ENCODE peak calls at places on chromosomes 1 and 21, in nine cellular contexts. One of them, this sample, is unnamed.

GRCh38 chr1:58620926-58621325 is 43.9 kb upstream of the TACSTD2 start:
- DNase-seq in stimulated activated CD4-positive, alpha-beta T cell treated with anti-CD3 and anti-CD28 coated beads, Interleukin-12 subunit alpha, Interleukin-12 subunit beta, amount 100 ng/mL, for 24 hours: no peak
- DNase-seq in iPS DF 6.9: no peak
- DNase-seq in left lobe of liver: no peak
- DNase-seq in DMS53: peak
- DNase-seq in T follicular helper cell: no peak
- DNase-seq in activated naive CD8-positive, alpha-beta T cell treated with anti-CD3 and anti-CD28 coated beads, Interleukin-2, amount 50 U/mL, for 16 hours: no peak
- DNase-seq in activated CD4-positive, alpha-beta T cell treated with anti-CD3 and anti-CD28 coated beads, Interleukin-2, amount 50 U/mL, for 1 hour: no peak
- DNase-seq in A673: no peak
- DNase-seq in this sample: no peak

GRCh38 chr21:14675774-14676530 is 129.8 kb upstream of the SAMSN1 start:
- DNase-seq in DMS53: peak
- DNase-seq in left lobe of liver: no peak
- DNase-seq in iPS DF 6.9: no peak
- DNase-seq in A673: no peak
- DNase-seq in T follicular helper cell: peak
- DNase-seq in stimulated activated CD4-positive, alpha-beta T cell treated with anti-CD3 and anti-CD28 coated beads, Interleukin-12 subunit alpha, Interleukin-12 subunit beta, amount 100 ng/mL, for 24 hours: no peak
- DNase-seq in activated naive CD8-positive, alpha-beta T cell treated with anti-CD3 and anti-CD28 coated beads, Interleukin-2, amount 50 U/mL, for 16 hours: no peak
- DNase-seq in activated CD4-positive, alpha-beta T cell treated with anti-CD3 and anti-CD28 coated beads, Interleukin-2, amount 50 U/mL, for 1 hour: no peak
- DNase-seq in this sample: no peak

GRCh38 chr1:51301152-51301843 is 29.1 kb downstream of the TTC39A start:
- DNase-seq in T follicular helper cell: no peak
- DNase-seq in left lobe of liver: no peak
- DNase-seq in iPS DF 6.9: no peak
- DNase-seq in activated naive CD8-positive, alpha-beta T cell treated with anti-CD3 and anti-CD28 coated beads, Interleukin-2, amount 50 U/mL, for 16 hours: no peak
- DNase-seq in stimulated activated CD4-positive, alpha-beta T cell treated with anti-CD3 and anti-CD28 coated beads, Interleukin-12 subunit alpha, Interleukin-12 subunit beta, amount 100 ng/mL, for 24 hours: no peak
- DNase-seq in A673: no peak
- DNase-seq in activated CD4-positive, alpha-beta T cell treated with anti-CD3 and anti-CD28 coated beads, Interleukin-2, amount 50 U/mL, for 1 hour: no peak
- DNase-seq in DMS53: no peak
- DNase-seq in this sample: no peak

GRCh38 chr21:45267390-45267760 is 20.3 kb downstream of the POFUT2 start:
- DNase-seq in activated naive CD8-positive, alpha-beta T cell treated with anti-CD3 and anti-CD28 coated beads, Interleukin-2, amount 50 U/mL, for 16 hours: no peak
- DNase-seq in iPS DF 6.9: no peak
- DNase-seq in A673: no peak
- DNase-seq in activated CD4-positive, alpha-beta T cell treated with anti-CD3 and anti-CD28 coated beads, Interleukin-2, amount 50 U/mL, for 1 hour: no peak
- DNase-seq in T follicular helper cell: no peak
- DNase-seq in left lobe of liver: peak
- DNase-seq in stimulated activated CD4-positive, alpha-beta T cell treated with anti-CD3 and anti-CD28 coated beads, Interleukin-12 subunit alpha, Interleukin-12 subunit beta, amount 100 ng/mL, for 24 hours: no peak
- DNase-seq in DMS53: no peak
- DNase-seq in this sample: no peak

GRCh38 chr1:152884966-152885624 is 7.0 kb downstream of the SMCP start:
- DNase-seq in left lobe of liver: no peak
- DNase-seq in activated naive CD8-positive, alpha-beta T cell treated with anti-CD3 and anti-CD28 coated beads, Interleukin-2, amount 50 U/mL, for 16 hours: no peak
- DNase-seq in T follicular helper cell: no peak
- DNase-seq in A673: no peak
- DNase-seq in DMS53: no peak
- DNase-seq in stimulated activated CD4-positive, alpha-beta T cell treated with anti-CD3 and anti-CD28 coated beads, Interleukin-12 subunit alpha, Interleukin-12 subunit beta, amount 100 ng/mL, for 24 hours: no peak
- DNase-seq in iPS DF 6.9: no peak
- DNase-seq in activated CD4-positive, alpha-beta T cell treated with anti-CD3 and anti-CD28 coated beads, Interleukin-2, amount 50 U/mL, for 1 hour: no peak
- DNase-seq in this sample: no peak

GRCh38 chr1:156245451-156246232 is 2.2 kb downstream of the PAQR6 start:
- DNase-seq in iPS DF 6.9: no peak
- DNase-seq in left lobe of liver: no peak
- DNase-seq in stimulated activated CD4-positive, alpha-beta T cell treated with anti-CD3 and anti-CD28 coated beads, Interleukin-12 subunit alpha, Interleukin-12 subunit beta, amount 100 ng/mL, for 24 hours: no peak
- DNase-seq in A673: no peak
- DNase-seq in activated naive CD8-positive, alpha-beta T cell treated with anti-CD3 and anti-CD28 coated beads, Interleukin-2, amount 50 U/mL, for 16 hours: no peak
- DNase-seq in activated CD4-positive, alpha-beta T cell treated with anti-CD3 and anti-CD28 coated beads, Interleukin-2, amount 50 U/mL, for 1 hour: peak
- DNase-seq in T follicular helper cell: no peak
- DNase-seq in DMS53: peak
- DNase-seq in this sample: peak

GRCh38 chr1:164561461-164561860 is 2.5 kb downstream of the PBX1 start:
- DNase-seq in DMS53: no peak
- DNase-seq in stimulated activated CD4-positive, alpha-beta T cell treated with anti-CD3 and anti-CD28 coated beads, Interleukin-12 subunit alpha, Interleukin-12 subunit beta, amount 100 ng/mL, for 24 hours: no peak
- DNase-seq in T follicular helper cell: no peak
- DNase-seq in activated naive CD8-positive, alpha-beta T cell treated with anti-CD3 and anti-CD28 coated beads, Interleukin-2, amount 50 U/mL, for 16 hours: no peak
- DNase-seq in A673: no peak
- DNase-seq in activated CD4-positive, alpha-beta T cell treated with anti-CD3 and anti-CD28 coated beads, Interleukin-2, amount 50 U/mL, for 1 hour: no peak
- DNase-seq in iPS DF 6.9: no peak
- DNase-seq in left lobe of liver: no peak
- DNase-seq in this sample: no peak

GRCh38 chr1:158366783-158367182 is 13.1 kb downstream of the CD1E start:
- DNase-seq in DMS53: no peak
- DNase-seq in left lobe of liver: no peak
- DNase-seq in A673: no peak
- DNase-seq in stimulated activated CD4-positive, alpha-beta T cell treated with anti-CD3 and anti-CD28 coated beads, Interleukin-12 subunit alpha, Interleukin-12 subunit beta, amount 100 ng/mL, for 24 hours: no peak
- DNase-seq in activated naive CD8-positive, alpha-beta T cell treated with anti-CD3 and anti-CD28 coated beads, Interleukin-2, amount 50 U/mL, for 16 hours: no peak
- DNase-seq in activated CD4-positive, alpha-beta T cell treated with anti-CD3 and anti-CD28 coated beads, Interleukin-2, amount 50 U/mL, for 1 hour: no peak
- DNase-seq in T follicular helper cell: no peak
- DNase-seq in iPS DF 6.9: no peak
- DNase-seq in this sample: no peak

GRCh38 chr1:45014403-45015028 is 2.5 kb downstream of the UROD start:
- DNase-seq in activated CD4-positive, alpha-beta T cell treated with anti-CD3 and anti-CD28 coated beads, Interleukin-2, amount 50 U/mL, for 1 hour: peak
- DNase-seq in iPS DF 6.9: no peak
- DNase-seq in activated naive CD8-positive, alpha-beta T cell treated with anti-CD3 and anti-CD28 coated beads, Interleukin-2, amount 50 U/mL, for 16 hours: peak
- DNase-seq in stimulated activated CD4-positive, alpha-beta T cell treated with anti-CD3 and anti-CD28 coated beads, Interleukin-12 subunit alpha, Interleukin-12 subunit beta, amount 100 ng/mL, for 24 hours: peak
- DNase-seq in A673: peak
- DNase-seq in T follicular helper cell: peak
- DNase-seq in left lobe of liver: peak
- DNase-seq in DMS53: peak
- DNase-seq in this sample: peak

GRCh38 chr21:24823247-24823646 is 784.0 kb downstream of the MRPL39 start:
- DNase-seq in A673: no peak
- DNase-seq in iPS DF 6.9: no peak
- DNase-seq in activated naive CD8-positive, alpha-beta T cell treated with anti-CD3 and anti-CD28 coated beads, Interleukin-2, amount 50 U/mL, for 16 hours: no peak
- DNase-seq in DMS53: no peak
- DNase-seq in left lobe of liver: no peak
- DNase-seq in stimulated activated CD4-positive, alpha-beta T cell treated with anti-CD3 and anti-CD28 coated beads, Interleukin-12 subunit alpha, Interleukin-12 subunit beta, amount 100 ng/mL, for 24 hours: no peak
- DNase-seq in T follicular helper cell: no peak
- DNase-seq in activated CD4-positive, alpha-beta T cell treated with anti-CD3 and anti-CD28 coated beads, Interleukin-2, amount 50 U/mL, for 1 hour: no peak
- DNase-seq in this sample: no peak

GRCh38 chr1:174466607-174467006 is 18.8 kb downstream of the GPR52 start:
- DNase-seq in left lobe of liver: no peak
- DNase-seq in DMS53: no peak
- DNase-seq in iPS DF 6.9: no peak
- DNase-seq in T follicular helper cell: no peak
- DNase-seq in activated naive CD8-positive, alpha-beta T cell treated with anti-CD3 and anti-CD28 coated beads, Interleukin-2, amount 50 U/mL, for 16 hours: no peak
- DNase-seq in activated CD4-positive, alpha-beta T cell treated with anti-CD3 and anti-CD28 coated beads, Interleukin-2, amount 50 U/mL, for 1 hour: no peak
- DNase-seq in A673: no peak
- DNase-seq in stimulated activated CD4-positive, alpha-beta T cell treated with anti-CD3 and anti-CD28 coated beads, Interleukin-12 subunit alpha, Interleukin-12 subunit beta, amount 100 ng/mL, for 24 hours: no peak
- DNase-seq in this sample: no peak

GRCh38 chr1:152013664-152014237 is 20.1 kb upstream of the S100A10 start:
- DNase-seq in A673: peak
- DNase-seq in T follicular helper cell: no peak
- DNase-seq in left lobe of liver: no peak
- DNase-seq in activated CD4-positive, alpha-beta T cell treated with anti-CD3 and anti-CD28 coated beads, Interleukin-2, amount 50 U/mL, for 1 hour: no peak
- DNase-seq in stimulated activated CD4-positive, alpha-beta T cell treated with anti-CD3 and anti-CD28 coated beads, Interleukin-12 subunit alpha, Interleukin-12 subunit beta, amount 100 ng/mL, for 24 hours: no peak
- DNase-seq in iPS DF 6.9: no peak
- DNase-seq in activated naive CD8-positive, alpha-beta T cell treated with anti-CD3 and anti-CD28 coated beads, Interleukin-2, amount 50 U/mL, for 16 hours: no peak
- DNase-seq in DMS53: peak
- DNase-seq in this sample: peak

GRCh38 chr1:115596080-115596795 is 45.5 kb upstream of the VANGL1 start:
- DNase-seq in activated CD4-positive, alpha-beta T cell treated with anti-CD3 and anti-CD28 coated beads, Interleukin-2, amount 50 U/mL, for 1 hour: no peak
- DNase-seq in stimulated activated CD4-positive, alpha-beta T cell treated with anti-CD3 and anti-CD28 coated beads, Interleukin-12 subunit alpha, Interleukin-12 subunit beta, amount 100 ng/mL, for 24 hours: no peak
- DNase-seq in iPS DF 6.9: no peak
- DNase-seq in A673: no peak
- DNase-seq in activated naive CD8-positive, alpha-beta T cell treated with anti-CD3 and anti-CD28 coated beads, Interleukin-2, amount 50 U/mL, for 16 hours: no peak
- DNase-seq in left lobe of liver: no peak
- DNase-seq in T follicular helper cell: no peak
- DNase-seq in DMS53: no peak
- DNase-seq in this sample: no peak

GRCh38 chr1:180198186-180198585 is 31.9 kb upstream of the LHX4 start:
- DNase-seq in iPS DF 6.9: no peak
- DNase-seq in DMS53: peak
- DNase-seq in left lobe of liver: no peak
- DNase-seq in activated naive CD8-positive, alpha-beta T cell treated with anti-CD3 and anti-CD28 coated beads, Interleukin-2, amount 50 U/mL, for 16 hours: no peak
- DNase-seq in T follicular helper cell: no peak
- DNase-seq in A673: peak
- DNase-seq in stimulated activated CD4-positive, alpha-beta T cell treated with anti-CD3 and anti-CD28 coated beads, Interleukin-12 subunit alpha, Interleukin-12 subunit beta, amount 100 ng/mL, for 24 hours: no peak
- DNase-seq in activated CD4-positive, alpha-beta T cell treated with anti-CD3 and anti-CD28 coated beads, Interleukin-2, amount 50 U/mL, for 1 hour: no peak
- DNase-seq in this sample: peak

GRCh38 chr1:199226163-199226562 is 587.3 kb downstream of the PTPRC start:
- DNase-seq in activated naive CD8-positive, alpha-beta T cell treated with anti-CD3 and anti-CD28 coated beads, Interleukin-2, amount 50 U/mL, for 16 hours: no peak
- DNase-seq in iPS DF 6.9: no peak
- DNase-seq in T follicular helper cell: no peak
- DNase-seq in activated CD4-positive, alpha-beta T cell treated with anti-CD3 and anti-CD28 coated beads, Interleukin-2, amount 50 U/mL, for 1 hour: no peak
- DNase-seq in A673: peak
- DNase-seq in left lobe of liver: no peak
- DNase-seq in DMS53: no peak
- DNase-seq in stimulated activated CD4-positive, alpha-beta T cell treated with anti-CD3 and anti-CD28 coated beads, Interleukin-12 subunit alpha, Interleukin-12 subunit beta, amount 100 ng/mL, for 24 hours: no peak
- DNase-seq in this sample: no peak

GRCh38 chr1:211476200-211476849 is 15.6 kb downstream of the RD3 start:
- DNase-seq in T follicular helper cell: peak
- DNase-seq in DMS53: peak
- DNase-seq in activated naive CD8-positive, alpha-beta T cell treated with anti-CD3 and anti-CD28 coated beads, Interleukin-2, amount 50 U/mL, for 16 hours: peak
- DNase-seq in activated CD4-positive, alpha-beta T cell treated with anti-CD3 and anti-CD28 coated beads, Interleukin-2, amount 50 U/mL, for 1 hour: peak
- DNase-seq in iPS DF 6.9: peak
- DNase-seq in left lobe of liver: peak
- DNase-seq in A673: peak
- DNase-seq in stimulated activated CD4-positive, alpha-beta T cell treated with anti-CD3 and anti-CD28 coated beads, Interleukin-12 subunit alpha, Interleukin-12 subunit beta, amount 100 ng/mL, for 24 hours: peak
- DNase-seq in this sample: peak